ENCODE peak calls at places on chromosomes 7 and 10, in nine cellular contexts. One of them, this sample, is unnamed.

GRCh38 chr10:117226813-117227451 is 14.0 kb upstream of the SLC18A2 start:
- DNase-seq in hepatic stellate cell: peak; percentile 38
- DNase-seq in activated naive CD8-positive, alpha-beta T cell treated with anti-CD3 and anti-CD28 coated beads, Interleukin-2, amount 50 U/mL, for 24 hours: no peak
- DNase-seq in naive thymus-derived CD8-positive, alpha-beta T cell: no peak
- DNase-seq in neural crest cell: no peak
- DNase-seq in right lobe of liver: no peak
- DNase-seq in AG08396: peak; percentile 51
- DNase-seq in HFF-Myc: no peak
- DNase-seq in dorsolateral prefrontal cortex: no peak
- DNase-seq in this sample: no peak

GRCh38 chr10:52308251-52309031 is 5.6 kb upstream of the DKK1 start:
- DNase-seq in AG08396: peak; percentile 82
- DNase-seq in dorsolateral prefrontal cortex: peak; percentile 69
- DNase-seq in right lobe of liver: peak; percentile 60
- DNase-seq in hepatic stellate cell: peak; percentile 75
- DNase-seq in activated naive CD8-positive, alpha-beta T cell treated with anti-CD3 and anti-CD28 coated beads, Interleukin-2, amount 50 U/mL, for 24 hours: peak; percentile 23
- DNase-seq in HFF-Myc: no peak
- DNase-seq in neural crest cell: peak; percentile 65
- DNase-seq in naive thymus-derived CD8-positive, alpha-beta T cell: no peak
- DNase-seq in this sample: no peak

GRCh38 chr7:121576148-121576921 is 180.2 kb upstream of the FAM3C start:
- DNase-seq in dorsolateral prefrontal cortex: no peak
- DNase-seq in naive thymus-derived CD8-positive, alpha-beta T cell: no peak
- DNase-seq in AG08396: no peak
- DNase-seq in activated naive CD8-positive, alpha-beta T cell treated with anti-CD3 and anti-CD28 coated beads, Interleukin-2, amount 50 U/mL, for 24 hours: no peak
- DNase-seq in neural crest cell: no peak
- DNase-seq in right lobe of liver: no peak
- DNase-seq in hepatic stellate cell: no peak
- DNase-seq in HFF-Myc: no peak
- DNase-seq in this sample: no peak

GRCh38 chr7:66668677-66669076 is 40.0 kb downstream of the KCTD7 start:
- DNase-seq in AG08396: no peak
- DNase-seq in dorsolateral prefrontal cortex: peak; percentile 42
- DNase-seq in hepatic stellate cell: no peak
- DNase-seq in right lobe of liver: no peak
- DNase-seq in neural crest cell: no peak
- DNase-seq in activated naive CD8-positive, alpha-beta T cell treated with anti-CD3 and anti-CD28 coated beads, Interleukin-2, amount 50 U/mL, for 24 hours: no peak
- DNase-seq in HFF-Myc: no peak
- DNase-seq in naive thymus-derived CD8-positive, alpha-beta T cell: no peak
- DNase-seq in this sample: no peak

GRCh38 chr7:107972075-107972482 is 30.9 kb downstream of the LAMB1 start:
- DNase-seq in right lobe of liver: no peak
- DNase-seq in hepatic stellate cell: no peak
- DNase-seq in dorsolateral prefrontal cortex: no peak
- DNase-seq in activated naive CD8-positive, alpha-beta T cell treated with anti-CD3 and anti-CD28 coated beads, Interleukin-2, amount 50 U/mL, for 24 hours: no peak
- DNase-seq in naive thymus-derived CD8-positive, alpha-beta T cell: no peak
- DNase-seq in neural crest cell: no peak
- DNase-seq in HFF-Myc: peak; percentile 95
- DNase-seq in AG08396: peak; percentile 25
- DNase-seq in this sample: no peak

GRCh38 chr10:132234860-132235259 is 48.1 kb downstream of the DPYSL4 start:
- DNase-seq in AG08396: no peak
- DNase-seq in dorsolateral prefrontal cortex: no peak
- DNase-seq in activated naive CD8-positive, alpha-beta T cell treated with anti-CD3 and anti-CD28 coated beads, Interleukin-2, amount 50 U/mL, for 24 hours: no peak
- DNase-seq in neural crest cell: no peak
- DNase-seq in hepatic stellate cell: no peak
- DNase-seq in HFF-Myc: no peak
- DNase-seq in right lobe of liver: no peak
- DNase-seq in naive thymus-derived CD8-positive, alpha-beta T cell: no peak
- DNase-seq in this sample: no peak

GRCh38 chr10:5645375-5645774 is 21.0 kb downstream of the ASB13 start:
- DNase-seq in activated naive CD8-positive, alpha-beta T cell treated with anti-CD3 and anti-CD28 coated beads, Interleukin-2, amount 50 U/mL, for 24 hours: no peak
- DNase-seq in neural crest cell: no peak
- DNase-seq in dorsolateral prefrontal cortex: no peak
- DNase-seq in HFF-Myc: no peak
- DNase-seq in right lobe of liver: no peak
- DNase-seq in naive thymus-derived CD8-positive, alpha-beta T cell: no peak
- DNase-seq in hepatic stellate cell: no peak
- DNase-seq in AG08396: no peak
- DNase-seq in this sample: no peak

GRCh38 chr10:83990126-83990525 is 149.2 kb upstream of the GHITM start:
- DNase-seq in neural crest cell: no peak
- DNase-seq in naive thymus-derived CD8-positive, alpha-beta T cell: no peak
- DNase-seq in hepatic stellate cell: no peak
- DNase-seq in activated naive CD8-positive, alpha-beta T cell treated with anti-CD3 and anti-CD28 coated beads, Interleukin-2, amount 50 U/mL, for 24 hours: no peak
- DNase-seq in HFF-Myc: no peak
- DNase-seq in dorsolateral prefrontal cortex: no peak
- DNase-seq in AG08396: no peak
- DNase-seq in right lobe of liver: no peak
- DNase-seq in this sample: no peak

GRCh38 chr7:83161851-83162401 is 758 bp downstream of the PCLO start:
- DNase-seq in hepatic stellate cell: no peak
- DNase-seq in activated naive CD8-positive, alpha-beta T cell treated with anti-CD3 and anti-CD28 coated beads, Interleukin-2, amount 50 U/mL, for 24 hours: no peak
- DNase-seq in naive thymus-derived CD8-positive, alpha-beta T cell: no peak
- DNase-seq in right lobe of liver: no peak
- DNase-seq in neural crest cell: no peak
- DNase-seq in AG08396: no peak
- DNase-seq in HFF-Myc: no peak
- DNase-seq in dorsolateral prefrontal cortex: no peak
- DNase-seq in this sample: no peak

GRCh38 chr10:93491589-93492121 is 4.8 kb upstream of the CEP55 start:
- DNase-seq in naive thymus-derived CD8-positive, alpha-beta T cell: no peak
- DNase-seq in AG08396: no peak
- DNase-seq in HFF-Myc: no peak
- DNase-seq in neural crest cell: no peak
- DNase-seq in hepatic stellate cell: no peak
- DNase-seq in activated naive CD8-positive, alpha-beta T cell treated with anti-CD3 and anti-CD28 coated beads, Interleukin-2, amount 50 U/mL, for 24 hours: no peak
- DNase-seq in dorsolateral prefrontal cortex: no peak
- DNase-seq in right lobe of liver: no peak
- DNase-seq in this sample: no peak

GRCh38 chr7:157788573-157788972 is 451.8 kb downstream of the DNAJB6 start:
- DNase-seq in HFF-Myc: no peak
- DNase-seq in right lobe of liver: peak; percentile 26
- DNase-seq in neural crest cell: no peak
- DNase-seq in activated naive CD8-positive, alpha-beta T cell treated with anti-CD3 and anti-CD28 coated beads, Interleukin-2, amount 50 U/mL, for 24 hours: no peak
- DNase-seq in naive thymus-derived CD8-positive, alpha-beta T cell: no peak
- DNase-seq in AG08396: no peak
- DNase-seq in hepatic stellate cell: no peak
- DNase-seq in dorsolateral prefrontal cortex: no peak
- DNase-seq in this sample: no peak

GRCh38 chr10:47276576-47277351 is 23.2 kb upstream of the GDF10 start:
- DNase-seq in AG08396: no peak
- DNase-seq in HFF-Myc: no peak
- DNase-seq in right lobe of liver: no peak
- DNase-seq in naive thymus-derived CD8-positive, alpha-beta T cell: no peak
- DNase-seq in neural crest cell: no peak
- DNase-seq in activated naive CD8-positive, alpha-beta T cell treated with anti-CD3 and anti-CD28 coated beads, Interleukin-2, amount 50 U/mL, for 24 hours: no peak
- DNase-seq in hepatic stellate cell: no peak
- DNase-seq in dorsolateral prefrontal cortex: no peak
- DNase-seq in this sample: no peak

GRCh38 chr7:97011536-97012292 is 6.4 kb downstream of the DLX6 start:
- DNase-seq in activated naive CD8-positive, alpha-beta T cell treated with anti-CD3 and anti-CD28 coated beads, Interleukin-2, amount 50 U/mL, for 24 hours: no peak
- DNase-seq in neural crest cell: no peak
- DNase-seq in hepatic stellate cell: no peak
- DNase-seq in right lobe of liver: no peak
- DNase-seq in naive thymus-derived CD8-positive, alpha-beta T cell: no peak
- DNase-seq in AG08396: no peak
- DNase-seq in dorsolateral prefrontal cortex: no peak
- DNase-seq in HFF-Myc: no peak
- DNase-seq in this sample: no peak

GRCh38 chr7:120740348-120740747 is 117.6 kb downstream of the TSPAN12 start:
- DNase-seq in hepatic stellate cell: peak; percentile 10
- DNase-seq in naive thymus-derived CD8-positive, alpha-beta T cell: no peak
- DNase-seq in neural crest cell: no peak
- DNase-seq in HFF-Myc: no peak
- DNase-seq in right lobe of liver: no peak
- DNase-seq in AG08396: no peak
- DNase-seq in dorsolateral prefrontal cortex: no peak
- DNase-seq in activated naive CD8-positive, alpha-beta T cell treated with anti-CD3 and anti-CD28 coated beads, Interleukin-2, amount 50 U/mL, for 24 hours: no peak
- DNase-seq in this sample: no peak

This sample was measured in central memory CD4-positive, alpha-beta T cell.